ENCODE peak calls at places on chromosome 20, in nine cellular contexts. H is ureter; E is cardiac septum; Y is stimulated activated CD4-positive, alpha-beta T cell treated with anti-CD3 and anti-CD28 coated beads, Interleukin-1b, Interleukin-23, amount 100 ng/mL, for 24 hours; M is globus pallidus; S is type B pancreatic cell; G is WTC11; J is H1; X is GM23338. Z is an unnamed sample.

GRCh38 chr20:48040491-48040890 is 255.2 kb upstream of the SULF2 start:
- DNase-seq in G (no peak), M (no peak), Y (no peak), E (no peak), J (no peak), H (no peak), S (no peak), X (no peak), Z (peak; percentile 1)

GRCh38 chr20:14951707-14952106 is 614.3 kb upstream of the FLRT3 start:
- DNase-seq in E (no peak), X (no peak), G (no peak), Y (no peak), J (no peak), H (no peak), S (no peak), M (no peak), Z (no peak)

GRCh38 chr20:44070139-44070900 is 116.7 kb downstream of the JPH2 start:
- DNase-seq in X (no peak), M (peak; percentile 60), Y (no peak), H (peak; percentile 23), S (no peak), J (peak; percentile 27), G (no peak), E (no peak), Z (no peak)

GRCh38 chr20:53023717-53024116 is 51.6 kb downstream of the TSHZ2 start:
- DNase-seq in G (no peak), Y (no peak), H (no peak), J (no peak), E (no peak), X (no peak), M (no peak), S (no peak), Z (no peak)

GRCh38 chr20:58903636-58904035 is 51.1 kb downstream of the GNAS start:
- DNase-seq in H (no peak), E (no peak), J (no peak), G (no peak), X (no peak), M (no peak), S (no peak), Y (no peak), Z (no peak)

GRCh38 chr20:10610266-10610665 is 63.5 kb downstream of the JAG1 start:
- DNase-seq in H (no peak), S (no peak), G (no peak), M (no peak), Y (no peak), J (no peak), X (no peak), E (no peak), Z (no peak)

GRCh38 chr20:34753706-34754461 is 49.7 kb downstream of the TP53INP2 start:
- DNase-seq in Y (no peak), S (no peak), E (no peak), J (no peak), M (no peak), H (no peak), G (no peak), X (peak; percentile 39), Z (no peak)

GRCh38 chr20:34369265-34369664 is 6.2 kb downstream of the ITCH start:
- DNase-seq in S (no peak), G (no peak), Y (no peak), J (no peak), H (no peak), X (no peak), E (no peak), M (no peak), Z (peak; percentile 7)

GRCh38 chr20:3390759-3391500 is 16.5 kb downstream of the DNAAF9 start:
- DNase-seq in G (no peak), H (no peak), M (peak; percentile 57), X (no peak), S (no peak), E (no peak), J (no peak), Y (no peak), Z (no peak)

GRCh38 chr20:63383556-63383955 is 22.4 kb upstream of the CHRNA4 start:
- DNase-seq in Y (no peak), G (no peak), E (no peak), M (no peak), X (no peak), S (no peak), H (no peak), J (no peak), Z (no peak)

GRCh38 chr20:19602660-19603389 is 155.2 kb upstream of the RIN2 start:
- DNase-seq in J (no peak), S (no peak), E (no peak), X (no peak), H (no peak), M (no peak), Y (no peak), G (no peak), Z (no peak)

GRCh38 chr20:5835870-5836269 is 85.7 kb downstream of the SHLD1 start:
- DNase-seq in S (no peak), E (no peak), X (no peak), H (no peak), Y (no peak), J (no peak), M (no peak), G (no peak), Z (no peak)

GRCh38 chr20:62751551-62752150 is 43.0 kb downstream of the NTSR1 start:
- DNase-seq in E (no peak), J (no peak), M (no peak), X (no peak), Y (no peak), H (no peak), S (no peak), G (no peak), Z (no peak)

GRCh38 chr20:1307171-1307570 is 21.8 kb downstream of the SDCBP2 start:
- DNase-seq in M (no peak), S (no peak), G (no peak), Y (no peak), E (no peak), X (no peak), H (no peak), J (no peak), Z (no peak)

GRCh38 chr20:24395151-24395550 is 74.3 kb upstream of the SYNDIG1 start:
- DNase-seq in S (no peak), Y (no peak), J (no peak), X (no peak), G (no peak), M (no peak), H (no peak), E (no peak), Z (peak; percentile 67)

GRCh38 chr20:31644701-31645100 is 7.0 kb downstream of the COX4I2 start:
- DNase-seq in J (no peak), Y (no peak), X (peak; percentile 22), E (no peak), G (no peak), M (no peak), S (no peak), H (no peak), Z (no peak)

GRCh38 chr20:60270341-60270740 is 312.1 kb downstream of the CDH26 start:
- DNase-seq in S (no peak), G (no peak), E (no peak), X (no peak), J (no peak), H (no peak), M (no peak), Y (no peak), Z (no peak)

GRCh38 chr20:57086066-57086465 is 180.4 kb downstream of the BMP7 start:
- DNase-seq in J (no peak), G (no peak), H (no peak), M (no peak), E (no peak), Y (no peak), S (no peak), X (no peak), Z (no peak)

GRCh38 chr20:6053776-6054688 is at the start of gene LRRN4:
- DNase-seq in J (peak; percentile 57), S (no peak), H (no peak), X (peak; percentile 83), E (no peak), M (no peak), Y (no peak), G (peak; percentile 45), Z (no peak)

GRCh38 chr20:48467622-48468021 is 360.2 kb downstream of the PREX1 start:
- DNase-seq in Y (no peak), H (no peak), G (peak; percentile 32), J (no peak), S (no peak), M (no peak), X (peak; percentile 54), E (peak; percentile 27), Z (no peak)

GRCh38 chr20:51412991-51413471 is 129.5 kb downstream of the NFATC2 start:
- DNase-seq in E (no peak), H (no peak), J (no peak), M (no peak), Y (no peak), S (no peak), G (no peak), X (no peak), Z (no peak)

Z was measured in coronary artery.